ENCODE peak calls at places on chromosomes 4 and X, in six cellular contexts. One of them, this sample, is unnamed.

GRCh38 chr4:89863533-89863932 is 26.6 kb upstream of the SNCA start:
- DNase-seq in amniotic stem cell: no peak
- DNase-seq in A549: no peak
- DNase-seq in OCI-LY7: no peak
- DNase-seq in adipocyte: no peak
- DNase-seq in occipital lobe: no peak
- DNase-seq in this sample: no peak

GRCh38 chr4:48653217-48654014 is 126.7 kb downstream of the FRYL start:
- DNase-seq in occipital lobe: peak
- DNase-seq in amniotic stem cell: no peak
- DNase-seq in OCI-LY7: no peak
- DNase-seq in adipocyte: peak
- DNase-seq in A549: no peak
- DNase-seq in this sample: no peak

GRCh38 chrX:39477438-39478120 is 620.2 kb downstream of the BCOR start:
- DNase-seq in amniotic stem cell: no peak
- DNase-seq in A549: no peak
- DNase-seq in adipocyte: no peak
- DNase-seq in occipital lobe: no peak
- DNase-seq in OCI-LY7: no peak
- DNase-seq in this sample: peak

GRCh38 chr4:78671812-78672440 is 104.2 kb upstream of the BMP2K start:
- DNase-seq in occipital lobe: no peak
- DNase-seq in amniotic stem cell: no peak
- DNase-seq in A549: no peak
- DNase-seq in adipocyte: no peak
- DNase-seq in OCI-LY7: no peak
- DNase-seq in this sample: no peak

GRCh38 chrX:23883737-23884354 is 23.9 kb downstream of the APOO start:
- DNase-seq in amniotic stem cell: no peak
- DNase-seq in A549: peak
- DNase-seq in adipocyte: peak
- DNase-seq in OCI-LY7: no peak
- DNase-seq in occipital lobe: no peak
- DNase-seq in this sample: no peak

GRCh38 chr4:180060159-180060889 is 2182.9 kb upstream of the TENM3 start:
- DNase-seq in occipital lobe: no peak
- DNase-seq in OCI-LY7: no peak
- DNase-seq in A549: peak
- DNase-seq in amniotic stem cell: no peak
- DNase-seq in adipocyte: peak
- DNase-seq in this sample: no peak

GRCh38 chrX:148372925-148373324 is 127.5 kb upstream of the AFF2 start:
- DNase-seq in adipocyte: no peak
- DNase-seq in occipital lobe: no peak
- DNase-seq in amniotic stem cell: no peak
- DNase-seq in A549: no peak
- DNase-seq in OCI-LY7: peak
- DNase-seq in this sample: no peak

GRCh38 chrX:74788545-74789086 is 136.6 kb downstream of the NEXMIF start:
- DNase-seq in occipital lobe: no peak
- DNase-seq in A549: no peak
- DNase-seq in OCI-LY7: no peak
- DNase-seq in amniotic stem cell: no peak
- DNase-seq in adipocyte: no peak
- DNase-seq in this sample: no peak

GRCh38 chr4:17613761-17614415 is 553 bp upstream of the MED28 start:
- DNase-seq in amniotic stem cell: peak
- DNase-seq in OCI-LY7: peak
- DNase-seq in A549: no peak
- DNase-seq in occipital lobe: no peak
- DNase-seq in adipocyte: peak
- DNase-seq in this sample: no peak

GRCh38 chr4:929096-929765 is 2.9 kb downstream of the GAK start:
- DNase-seq in adipocyte: no peak
- DNase-seq in OCI-LY7: no peak
- DNase-seq in amniotic stem cell: no peak
- DNase-seq in A549: no peak
- DNase-seq in occipital lobe: no peak
- DNase-seq in this sample: no peak

GRCh38 chr4:13522282-13523104 is 21.8 kb downstream of the NKX3-2 start:
- DNase-seq in adipocyte: no peak
- DNase-seq in A549: no peak
- DNase-seq in occipital lobe: no peak
- DNase-seq in OCI-LY7: no peak
- DNase-seq in amniotic stem cell: no peak
- DNase-seq in this sample: no peak

GRCh38 chrX:53684415-53685192 is 1.9 kb downstream of the HUWE1 start:
- DNase-seq in amniotic stem cell: no peak
- DNase-seq in adipocyte: peak
- DNase-seq in A549: peak
- DNase-seq in OCI-LY7: no peak
- DNase-seq in occipital lobe: no peak
- DNase-seq in this sample: no peak

GRCh38 chr4:1511441-1512041 is 105.3 kb upstream of the NKX1-1 start:
- DNase-seq in amniotic stem cell: no peak
- DNase-seq in adipocyte: no peak
- DNase-seq in A549: peak
- DNase-seq in occipital lobe: no peak
- DNase-seq in OCI-LY7: peak
- DNase-seq in this sample: peak

GRCh38 chr4:133324491-133324890 is 175.4 kb downstream of the PCDH10 start:
- DNase-seq in OCI-LY7: no peak
- DNase-seq in occipital lobe: no peak
- DNase-seq in adipocyte: no peak
- DNase-seq in amniotic stem cell: no peak
- DNase-seq in A549: no peak
- DNase-seq in this sample: no peak

GRCh38 chr4:76535603-76536380 is 100.8 kb downstream of the SHROOM3 start:
- DNase-seq in OCI-LY7: no peak
- DNase-seq in amniotic stem cell: no peak
- DNase-seq in A549: no peak
- DNase-seq in adipocyte: no peak
- DNase-seq in occipital lobe: no peak
- DNase-seq in this sample: no peak

GRCh38 chr4:102730968-102731533 is 29.7 kb downstream of the MANBA start:
- DNase-seq in occipital lobe: no peak
- DNase-seq in OCI-LY7: no peak
- DNase-seq in amniotic stem cell: no peak
- DNase-seq in adipocyte: no peak
- DNase-seq in A549: no peak
- DNase-seq in this sample: peak

GRCh38 chrX:152074163-152074562 is 64.2 kb downstream of the MAGEA10 start:
- DNase-seq in OCI-LY7: no peak
- DNase-seq in A549: no peak
- DNase-seq in adipocyte: peak
- DNase-seq in occipital lobe: no peak
- DNase-seq in amniotic stem cell: no peak
- DNase-seq in this sample: no peak

GRCh38 chr4:123257563-123257962 is 139.0 kb upstream of the SPRY1 start:
- DNase-seq in OCI-LY7: no peak
- DNase-seq in occipital lobe: no peak
- DNase-seq in amniotic stem cell: no peak
- DNase-seq in A549: no peak
- DNase-seq in adipocyte: no peak
- DNase-seq in this sample: no peak

GRCh38 chr4:154009191-154009590 is 220.3 kb upstream of the SFRP2 start:
- DNase-seq in A549: no peak
- DNase-seq in OCI-LY7: no peak
- DNase-seq in adipocyte: no peak
- DNase-seq in occipital lobe: no peak
- DNase-seq in amniotic stem cell: no peak
- DNase-seq in this sample: no peak

GRCh38 chrX:1213971-1214370 is 1.5 kb upstream of the CRLF2 start:
- DNase-seq in A549: no peak
- DNase-seq in OCI-LY7: no peak
- DNase-seq in adipocyte: no peak
- DNase-seq in amniotic stem cell: no peak
- DNase-seq in occipital lobe: no peak
- DNase-seq in this sample: no peak

GRCh38 chr4:110770353-110770752 is 147.5 kb upstream of the PITX2 start:
- DNase-seq in A549: no peak
- DNase-seq in occipital lobe: no peak
- DNase-seq in amniotic stem cell: no peak
- DNase-seq in adipocyte: no peak
- DNase-seq in OCI-LY7: no peak
- DNase-seq in this sample: no peak

GRCh38 chr4:84279678-84280077 is 219.4 kb downstream of the NKX6-1 start:
- DNase-seq in amniotic stem cell: no peak
- DNase-seq in OCI-LY7: no peak
- DNase-seq in adipocyte: peak
- DNase-seq in occipital lobe: no peak
- DNase-seq in A549: no peak
- DNase-seq in this sample: no peak

GRCh38 chrX:30301977-30302376 is 7.2 kb downstream of the NR0B1 start:
- DNase-seq in A549: no peak
- DNase-seq in adipocyte: peak
- DNase-seq in occipital lobe: no peak
- DNase-seq in OCI-LY7: no peak
- DNase-seq in amniotic stem cell: no peak
- DNase-seq in this sample: no peak

This sample was measured in H9.